ENCODE peak calls at places on chromosomes 4 and X, in seven cellular contexts. D, A, M, O, P, X and Y are unnamed samples.

GRCh38 chr4:6529021-6529420 is 46.0 kb upstream of the MAN2B2 start:
- DNase-seq in O (no peak), X (no peak), P (no peak), M (no peak), A (no peak), D (no peak), Y (no peak)

GRCh38 chrX:14939644-14940043 is 66.4 kb downstream of the MOSPD2 start:
- DNase-seq in M (no peak), P (no peak), A (no peak), O (no peak), D (no peak), X (no peak), Y (no peak)

GRCh38 chr4:110005461-110006056 is 92.9 kb downstream of the EGF start:
- DNase-seq in P (no peak), D (peak; percentile 77), X (peak; percentile 81), A (peak; percentile 89), O (peak; percentile 80), M (no peak), Y (peak; percentile 81)

GRCh38 chr4:156999175-156999517 is 27.5 kb upstream of the PDGFC start:
- DNase-seq in P (no peak), M (peak; percentile 10), D (peak; percentile 99), A (peak; percentile 99), X (peak; percentile 99), O (peak; percentile 98), Y (peak; percentile 99)

GRCh38 chr4:110073045-110073845 is 125.2 kb downstream of the ELOVL6 start:
- DNase-seq in A (peak; percentile 62), O (no peak), P (no peak), M (no peak), X (peak; percentile 43), D (no peak), Y (no peak)

GRCh38 chrX:31832263-31832662 is 760.4 kb upstream of the FTHL17 start:
- DNase-seq in O (no peak), P (no peak), X (no peak), D (peak; percentile 33), M (no peak), A (no peak), Y (peak; percentile 80)

GRCh38 chr4:1375051-1375721 is 28.2 kb downstream of the UVSSA start:
- DNase-seq in O (no peak), X (no peak), A (no peak), D (no peak), M (no peak), P (no peak), Y (no peak)

GRCh38 chrX:153857348-153857903 is 27.1 kb upstream of the PDZD4 start:
- DNase-seq in X (no peak), O (no peak), M (no peak), D (no peak), A (no peak), P (no peak), Y (no peak)

GRCh38 chr4:59869056-59869455 is 1331.1 kb upstream of the ADGRL3 start:
- DNase-seq in O (no peak), P (no peak), A (no peak), M (no peak), X (no peak), D (no peak), Y (no peak)

GRCh38 chr4:118282692-118283091 is 70.1 kb downstream of the PRSS12 start:
- DNase-seq in M (no peak), X (no peak), P (no peak), O (no peak), D (peak; percentile 87), A (peak; percentile 61), Y (no peak)

GRCh38 chrX:111444881-111445280 is 32.9 kb upstream of the DCX start:
- DNase-seq in D (no peak), O (no peak), P (no peak), M (no peak), A (no peak), X (no peak), Y (no peak)

GRCh38 chr4:150457802-150458201 is 124.1 kb upstream of the MAB21L2 start:
- DNase-seq in P (no peak), D (no peak), M (no peak), A (no peak), O (no peak), X (no peak), Y (no peak)

GRCh38 chr4:170242471-170242870 is 152.7 kb upstream of the AADAT start:
- DNase-seq in A (no peak), M (no peak), O (no peak), P (no peak), X (peak; percentile 53), D (peak; percentile 36), Y (no peak)

GRCh38 chr4:183147191-183147590 is 48.1 kb downstream of the WWC2 start:
- DNase-seq in P (no peak), O (no peak), D (peak; percentile 21), M (no peak), A (no peak), X (no peak), Y (peak; percentile 46)

GRCh38 chr4:114782842-114783595 is 184.4 kb downstream of the UGT8 start:
- DNase-seq in P (no peak), D (no peak), X (peak; percentile 43), A (peak; percentile 66), M (no peak), O (no peak), Y (peak; percentile 24)

GRCh38 chrX:48831909-48832291 is 3.5 kb downstream of the PCSK1N start:
- DNase-seq in P (no peak), O (no peak), D (no peak), M (no peak), X (no peak), A (peak; percentile 4), Y (no peak)

GRCh38 chr4:8292388-8293107 is 23.0 kb downstream of the HTRA3 start:
- DNase-seq in P (no peak), A (no peak), O (no peak), X (no peak), M (no peak), D (no peak), Y (no peak)

GRCh38 chr4:74039065-74039763 is 725 bp upstream of the CXCL3 start:
- DNase-seq in A (peak; percentile 55), P (no peak), X (peak; percentile 42), M (no peak), D (no peak), O (peak; percentile 34), Y (peak; percentile 22)

GRCh38 chrX:110265624-110266023 is 52.3 kb downstream of the AMMECR1 start:
- DNase-seq in O (no peak), A (no peak), P (no peak), X (no peak), D (no peak), M (no peak), Y (no peak)